ENCODE peak calls at places on chromosomes 2 and 18, in seven cellular contexts. Z, H, W, J, Q, P and K are unnamed samples.

GRCh38 chr2:240392948-240393830 is 42.3 kb upstream of the GPC1 start:
- DNase-seq in Q (no peak), P (no peak), J (no peak), W (no peak), H (no peak), Z (no peak), K (no peak)

GRCh38 chr2:188852752-188853151 is 121.4 kb upstream of the COL3A1 start:
- DNase-seq in P (no peak), Z (peak; percentile 37), W (peak; percentile 37), Q (peak; percentile 67), J (no peak), H (no peak), K (no peak)

GRCh38 chr2:143390185-143390584 is 261.0 kb downstream of the ARHGAP15 start:
- DNase-seq in H (no peak), P (no peak), Q (no peak), Z (no peak), W (no peak), J (no peak), K (no peak)

GRCh38 chr2:164306872-164307271 is 314.4 kb downstream of the GRB14 start:
- DNase-seq in P (no peak), J (no peak), W (no peak), H (no peak), Q (no peak), Z (no peak), K (no peak)

GRCh38 chr2:24399434-24400206 is 39.3 kb upstream of the ITSN2 start:
- DNase-seq in H (no peak), Z (no peak), J (no peak), P (no peak), Q (no peak), W (no peak), K (no peak)

GRCh38 chr18:28657836-28658410 is 481.0 kb upstream of the CDH2 start:
- DNase-seq in Q (no peak), H (no peak), W (no peak), P (no peak), J (no peak), Z (no peak), K (no peak)

GRCh38 chr2:231015462-231015861 is 19.5 kb downstream of the SPATA3 start:
- DNase-seq in Q (no peak), Z (no peak), H (no peak), W (no peak), P (no peak), J (no peak), K (peak; percentile 25)

GRCh38 chr2:45860136-45861106 is 208.9 kb downstream of the PRKCE start:
- DNase-seq in J (no peak), Q (peak; percentile 72), H (peak; percentile 51), W (peak; percentile 38), P (no peak), Z (peak; percentile 60), K (peak; percentile 36)

GRCh38 chr18:62239475-62239874 is 52.4 kb downstream of the RELCH start:
- DNase-seq in Q (no peak), H (no peak), J (no peak), W (no peak), Z (no peak), P (no peak), K (no peak)

GRCh38 chr2:66432801-66433694 is 1.9 kb upstream of the MEIS1 start:
- DNase-seq in W (peak; percentile 98), Z (peak; percentile 97), H (peak; percentile 88), J (peak; percentile 89), P (no peak), Q (peak; percentile 96), K (peak; percentile 84)

GRCh38 chr2:33373986-33374385 is 102.5 kb upstream of the RASGRP3 start:
- DNase-seq in Z (peak; percentile 87), P (no peak), Q (peak; percentile 95), H (no peak), W (peak; percentile 52), J (no peak), K (no peak)

GRCh38 chr18:62814114-62814759 is 98.9 kb downstream of the PHLPP1 start:
- DNase-seq in W (no peak), J (no peak), Z (no peak), Q (no peak), P (no peak), H (no peak), K (no peak)

GRCh38 chr2:95073856-95074662 is 47.5 kb downstream of the MRPS5 start:
- DNase-seq in Q (no peak), H (no peak), P (no peak), Z (no peak), J (no peak), W (no peak), K (no peak)

GRCh38 chr2:232951891-232952290 is 61.2 kb downstream of the NGEF start:
- DNase-seq in Q (peak; percentile 6), P (no peak), Z (no peak), H (no peak), J (no peak), W (no peak), K (no peak)

GRCh38 chr2:45845566-45845965 is 194.1 kb downstream of the PRKCE start:
- DNase-seq in H (no peak), Z (no peak), J (no peak), W (no peak), P (no peak), Q (no peak), K (no peak)

GRCh38 chr2:21418456-21418855 is 294.7 kb downstream of the TDRD15 start:
- DNase-seq in Q (no peak), H (no peak), Z (no peak), J (no peak), W (peak; percentile 62), P (no peak), K (no peak)

GRCh38 chr2:21411796-21412195 is 288.0 kb downstream of the TDRD15 start:
- DNase-seq in Q (no peak), P (no peak), J (no peak), H (no peak), W (no peak), Z (no peak), K (no peak)

GRCh38 chr2:21415234-21415633 is 291.5 kb downstream of the TDRD15 start:
- DNase-seq in W (no peak), J (no peak), H (no peak), P (no peak), Q (no peak), Z (no peak), K (no peak)

DNA sequence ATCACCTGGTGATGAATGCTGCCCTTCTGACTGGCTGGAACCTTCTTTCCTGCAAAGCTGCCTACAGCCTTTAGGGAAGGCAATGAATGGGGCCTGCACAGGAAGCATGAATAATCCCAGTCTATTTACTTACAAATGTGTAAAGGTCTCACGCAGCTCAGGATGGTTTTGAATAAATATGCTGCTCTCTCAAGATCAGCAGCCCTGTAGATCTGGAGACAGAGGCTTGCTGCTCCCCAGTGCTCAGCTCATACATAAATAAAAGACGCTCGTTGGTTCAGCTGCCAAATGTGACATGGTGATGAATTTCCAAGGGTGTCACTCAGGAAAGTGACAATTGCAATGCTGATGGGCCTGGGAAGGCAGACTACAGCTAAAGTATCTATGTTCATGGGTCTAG is 289.3 kb downstream of the TDRD15 start:
- DNase-seq in H (no peak), Q (no peak), J (no peak), Z (no peak), W (peak; percentile 85), P (no peak), K (no peak)
- TF ChIP-seq CTCF in H (no peak), Q (no peak), J (no peak), Z (no peak), W (peak; percentile 0), P (no peak), K (no peak)

GRCh38 chr2:55437515-55438390 is 18.1 kb upstream of the CCDC88A start:
- DNase-seq in P (no peak), H (no peak), Z (no peak), W (no peak), Q (no peak), J (no peak), K (no peak)

GRCh38 chr2:55428258-55428657 is 8.6 kb upstream of the CCDC88A start:
- DNase-seq in J (no peak), Z (no peak), P (no peak), Q (no peak), W (no peak), H (no peak), K (no peak)

GRCh38 chr2:55430536-55430935 is 10.9 kb upstream of the CCDC88A start:
- DNase-seq in Q (peak; percentile 35), J (no peak), P (no peak), W (no peak), H (no peak), Z (no peak), K (no peak)

DNA sequence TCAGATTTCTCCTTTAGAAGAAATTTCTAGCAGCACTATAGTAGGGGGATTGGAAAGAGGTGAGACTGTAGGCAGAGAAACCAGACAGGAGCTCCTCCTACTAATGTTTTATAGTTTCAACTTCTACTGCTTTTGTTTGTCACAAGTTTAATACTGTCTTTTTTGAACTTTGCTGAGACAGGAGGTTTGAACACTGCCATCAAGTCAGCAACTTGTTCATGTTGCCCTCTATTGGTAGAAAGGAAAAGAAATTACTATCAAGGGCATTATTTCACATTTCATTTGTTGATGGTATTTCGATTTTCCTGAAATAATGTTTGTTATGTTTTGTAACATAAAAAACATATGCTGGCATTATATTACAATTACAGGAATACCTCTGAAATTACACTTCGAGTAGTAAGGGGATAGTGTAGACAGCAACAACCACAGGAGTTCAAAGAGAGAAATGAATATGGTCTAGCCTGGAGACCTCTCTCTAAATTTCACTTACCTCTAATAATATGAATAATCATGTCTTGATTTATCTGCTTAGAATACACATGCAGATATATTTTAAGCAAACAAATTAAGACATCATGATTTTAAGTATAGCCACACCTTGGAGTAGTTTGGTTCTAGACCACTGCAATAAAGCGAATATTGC is 12.4 kb upstream of the CCDC88A start:
- DNase-seq in J (no peak), Q (peak; percentile 66), Z (no peak), W (peak; percentile 56), P (no peak), H (no peak), K (no peak)
- TF ChIP-seq CTCF in J (peak; percentile 32), Q (peak; percentile 77), Z (peak; percentile 50), W (peak; percentile 68), P (peak; percentile 49), H (peak; percentile 71), K (peak; percentile 72)

GRCh38 chr18:57432765-57433400 is 2.3 kb upstream of the ONECUT2 start:
- DNase-seq in J (no peak), Q (no peak), H (no peak), W (no peak), Z (no peak), P (no peak), K (no peak)
- TF ChIP-seq CTCF in J (no peak), Q (no peak), H (no peak), W (no peak), Z (no peak), P (no peak), K (no peak)

GRCh38 chr18:6370886-6371635 is 43.6 kb downstream of the L3MBTL4 start:
- DNase-seq in Q (no peak), Z (no peak), W (no peak), P (no peak), H (no peak), J (no peak), K (no peak)

GRCh38 chr18:6373187-6373586 is 41.5 kb downstream of the L3MBTL4 start:
- DNase-seq in Q (no peak), W (no peak), Z (no peak), P (no peak), H (no peak), J (no peak), K (no peak)

GRCh38 chr18:6368017-6368416 is 46.7 kb downstream of the L3MBTL4 start:
- DNase-seq in H (no peak), J (no peak), W (no peak), P (no peak), Z (no peak), Q (no peak), K (no peak)

GRCh38 chr18:6367208-6367607 is 47.5 kb downstream of the L3MBTL4 start:
- DNase-seq in J (no peak), W (no peak), Z (no peak), Q (no peak), H (no peak), P (no peak), K (no peak)

GRCh38 chr18:6370410-6370809 is 44.3 kb downstream of the L3MBTL4 start:
- DNase-seq in Z (no peak), H (no peak), P (no peak), Q (no peak), J (no peak), W (no peak), K (no peak)
- TF ChIP-seq CTCF in Z (no peak), H (no peak), P (no peak), Q (no peak), J (no peak), W (no peak), K (no peak)